ENCODE peak calls at places on chromosomes 3 and 15, in nine cellular contexts. M is H1, Z is tibial artery, K is breast epithelium, B is SK-N-SH, F is esophagus muscularis mucosa, P is mucosa of descending colon, W is BE2C, U is WERI-Rb-1. I is an unnamed sample.

GRCh38 chr3:76646921-76647562 is 392.9 kb upstream of the ROBO2 start:
- DNase-seq in M (peak; percentile 10), Z (no peak), K (no peak), B (no peak), F (no peak), P (no peak), W (peak; percentile 10), U (peak; percentile 17), I (no peak)

GRCh38 chr15:72183781-72184164 is 13.8 kb downstream of the GRAMD2A start:
- DNase-seq in M (no peak), Z (no peak), K (no peak), B (no peak), F (no peak), P (no peak), W (no peak), U (no peak), I (no peak)

GRCh38 chr3:10234526-10235230 is 13.6 kb upstream of the TATDN2 start:
- DNase-seq in M (no peak), Z (no peak), K (no peak), B (peak; percentile 54), F (no peak), P (no peak), W (peak; percentile 80), U (no peak), I (no peak)

GRCh38 chr15:29124581-29125381 is 144.8 kb downstream of the NSMCE3 start:
- DNase-seq in M (no peak), Z (no peak), K (no peak), B (no peak), F (no peak), P (no peak), W (peak; percentile 7), U (no peak), I (no peak)

GRCh38 chr3:124083990-124084389 is 92.1 kb upstream of the ROPN1 start:
- DNase-seq in M (no peak), Z (no peak), K (no peak), B (no peak), F (no peak), P (no peak), W (peak; percentile 69), U (no peak), I (no peak)

GRCh38 chr15:67241132-67241855 is 13.2 kb downstream of the AAGAB start:
- DNase-seq in M (no peak), Z (no peak), K (no peak), B (no peak), F (no peak), P (no peak), W (no peak), U (no peak), I (no peak)

GRCh38 chr15:38186505-38186904 is 66.1 kb upstream of the SPRED1 start:
- DNase-seq in M (no peak), Z (no peak), K (no peak), B (no peak), F (no peak), P (no peak), W (no peak), U (no peak), I (no peak)

GRCh38 chr15:86432861-86433260 is 353.2 kb downstream of the AGBL1 start:
- DNase-seq in M (no peak), Z (no peak), K (no peak), B (no peak), F (no peak), P (no peak), W (no peak), U (no peak), I (no peak)

GRCh38 chr3:181700168-181701087 is 11.3 kb upstream of the SOX2 start:
- DNase-seq in M (no peak), Z (no peak), K (no peak), B (peak; percentile 87), F (no peak), P (no peak), W (peak; percentile 78), U (peak; percentile 71), I (no peak)

GRCh38 chr3:123564056-123564455 is 20.8 kb downstream of the HACD2 start:
- DNase-seq in M (no peak), Z (no peak), K (no peak), B (no peak), F (no peak), P (no peak), W (no peak), U (no peak), I (no peak)

GRCh38 chr15:31391687-31392671 is 65.3 kb downstream of the KLF13 start:
- DNase-seq in M (no peak), Z (peak; percentile 96), K (no peak), B (peak; percentile 90), F (peak; percentile 96), P (peak; percentile 92), W (peak; percentile 85), U (peak; percentile 44), I (peak; percentile 94)

GRCh38 chr3:78820497-78820896 is 947.3 kb downstream of the ROBO1 start:
- DNase-seq in M (no peak), Z (no peak), K (no peak), B (no peak), F (no peak), P (no peak), W (no peak), U (no peak), I (no peak)

GRCh38 chr15:74176262-74177208 is 3.0 kb downstream of the ISLR start:
- DNase-seq in M (no peak), Z (peak; percentile 61), K (no peak), B (peak; percentile 81), F (no peak), P (no peak), W (peak; percentile 78), U (peak; percentile 60), I (no peak)

GRCh38 chr15:83837946-83838571 is 184.1 kb downstream of the ADAMTSL3 start:
- DNase-seq in M (peak; percentile 36), Z (no peak), K (no peak), B (peak; percentile 55), F (no peak), P (no peak), W (peak; percentile 57), U (peak; percentile 26), I (no peak)

GRCh38 chr3:64459711-64460110 is 228.1 kb downstream of the ADAMTS9 start:
- DNase-seq in M (no peak), Z (no peak), K (no peak), B (no peak), F (no peak), P (no peak), W (no peak), U (no peak), I (no peak)

GRCh38 chr3:37024820-37025405 is 31.6 kb downstream of the MLH1 start:
- DNase-seq in M (no peak), Z (no peak), K (no peak), B (no peak), F (no peak), P (no peak), W (no peak), U (no peak), I (no peak)

GRCh38 chr15:36370735-36371115 is 208.7 kb upstream of the CDIN1 start:
- DNase-seq in M (no peak), Z (no peak), K (no peak), B (no peak), F (no peak), P (no peak), W (no peak), U (no peak), I (no peak)

GRCh38 chr3:150577854-150578253 is 25.3 kb upstream of the SELENOT start:
- DNase-seq in M (no peak), Z (no peak), K (no peak), B (no peak), F (no peak), P (no peak), W (no peak), U (no peak), I (no peak)
- TF ChIP-seq CTCF in M (no peak), Z (no peak), K (no peak), B (peak; percentile 28), F (no peak), P (no peak), W (peak; percentile 23), U (no peak), I (no peak)

GRCh38 chr3:58238830-58239229 is 1.2 kb downstream of the ABHD6 start:
- DNase-seq in M (no peak), Z (no peak), K (no peak), B (no peak), F (no peak), P (no peak), W (no peak), U (no peak), I (no peak)
- H3K4me3 ChIP-seq in M (peak overlapping the region; percentile 88), Z (peak overlapping the region; percentile 72), K (peak overlapping the region; percentile 87), B (peak overlapping the region; percentile 79), F (peak overlapping the region; percentile 80), P (no peak overlapping the region), W (peak overlapping the region; percentile 71), U (peak overlapping the region; percentile 77), I (peak overlapping the region; percentile 94)

DNA sequence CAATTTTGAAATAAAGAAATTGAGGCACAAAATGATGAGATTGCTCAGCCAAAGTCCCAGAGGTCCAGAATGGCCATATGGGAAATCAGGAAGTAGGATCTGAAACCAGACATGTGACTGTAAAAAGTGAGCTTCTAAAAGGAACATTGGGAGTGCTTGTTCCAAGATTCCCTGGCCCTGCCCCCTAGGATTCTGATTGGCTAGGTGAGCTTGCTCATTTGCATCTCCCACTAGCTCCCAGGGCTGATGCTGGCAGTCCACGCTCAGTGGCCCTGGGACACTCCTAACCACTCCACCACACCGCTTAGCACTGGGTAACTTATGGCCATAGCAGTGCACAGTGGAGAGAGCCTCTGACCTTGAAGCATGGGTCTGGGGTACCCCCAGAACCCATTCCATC is 326.7 kb downstream of the NTRK3 start:
- DNase-seq in M (no peak), Z (no peak), K (no peak), B (no peak), F (no peak), P (no peak), W (peak; percentile 81), U (no peak), I (no peak)
- H3K9me3 ChIP-seq in M (no peaks in the 10 kb centered on the region), Z (no peaks in the 10 kb centered on the region), K (no peaks in the 10 kb centered on the region), B (no peaks in the 10 kb centered on the region), F (no peaks in the 10 kb centered on the region), P (no peaks in the 10 kb centered on the region), W (no peaks in the 10 kb centered on the region), U (no peaks in the 10 kb centered on the region), I (no peaks in the 10 kb centered on the region)

DNA sequence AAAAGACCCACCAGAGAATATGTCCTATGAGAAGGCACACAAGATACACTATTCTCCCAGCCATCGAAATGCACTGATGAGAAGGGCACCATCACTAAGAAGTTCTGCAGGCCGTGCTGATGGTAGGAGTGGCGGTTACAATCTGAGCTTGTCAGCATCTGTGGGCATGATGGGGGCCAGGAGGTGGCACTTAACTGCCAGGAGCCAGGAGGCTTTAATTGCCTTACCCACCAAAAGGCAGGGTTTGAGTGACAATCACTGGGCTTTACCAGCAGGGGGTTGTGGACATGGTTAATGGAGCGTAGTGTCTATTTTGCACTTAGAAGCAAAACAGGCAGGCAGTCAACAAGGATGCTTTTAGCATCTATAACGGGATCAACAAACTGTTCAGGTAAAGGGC is 16.0 kb upstream of the SQOR start:
- DNase-seq in M (no peak), Z (no peak), K (no peak), B (peak; percentile 43), F (no peak), P (no peak), W (peak; percentile 27), U (no peak), I (no peak)
- TF ChIP-seq CTCF in M (no peak), Z (no peak), K (no peak), B (no peak), F (no peak), P (no peak), W (peak; percentile 41), U (peak; percentile 19), I (no peak)

I was measured in right atrium auricular region.